ENCODE peak calls at places on chromosome 14, in eight cellular contexts. X is hepatocyte; E is tibial artery; V is cardiac muscle cell; H is fibroblast of lung; Z is HCT116; O is AG04450; G is CD4-positive, alpha-beta T cell. U is an unnamed sample.

GRCh38 chr14:37588956-37589737 is 5.9 kb downstream of the FOXA1 start:
- DNase-seq in X (no peak), E (no peak), V (no peak), H (no peak), Z (no peak), O (no peak), G (no peak), U (no peak)

GRCh38 chr14:33279865-33280264 is 341.2 kb downstream of the NPAS3 start:
- DNase-seq in X (no peak), E (no peak), V (no peak), H (no peak), Z (no peak), O (no peak), G (no peak), U (no peak)

GRCh38 chr14:86404425-86404824 is 874.5 kb downstream of the FLRT2 start:
- DNase-seq in X (no peak), E (no peak), V (no peak), H (no peak), Z (no peak), O (no peak), G (no peak), U (no peak)

GRCh38 chr14:22928237-22929103 is 706 bp downstream of the PRMT5 start:
- DNase-seq in X (no peak), E (peak; percentile 61), V (no peak), H (no peak), Z (no peak), O (no peak), G (no peak), U (no peak)

GRCh38 chr14:91067186-91067585 is 6.7 kb upstream of the RPS6KA5 start:
- DNase-seq in X (no peak), E (no peak), V (no peak), H (no peak), Z (no peak), O (no peak), G (no peak), U (no peak)

GRCh38 chr14:105491366-105492006 is 440 bp downstream of the TEDC1 start:
- DNase-seq in X (peak; percentile 65), E (peak; percentile 85), V (no peak), H (peak; percentile 21), Z (peak; percentile 68), O (no peak), G (peak; percentile 78), U (peak; percentile 89)

GRCh38 chr14:68884031-68885030 is 91.5 kb upstream of the ZFP36L1 start:
- DNase-seq in X (no peak), E (peak; percentile 73), V (no peak), H (peak; percentile 95), Z (peak; percentile 15), O (peak; percentile 77), G (no peak), U (peak; percentile 62)

GRCh38 chr14:23454445-23454856 is 15.1 kb upstream of the NGDN start:
- DNase-seq in X (no peak), E (no peak), V (no peak), H (no peak), Z (no peak), O (no peak), G (no peak), U (peak; percentile 20)

GRCh38 chr14:70567791-70568190 is 32.7 kb downstream of the MED6 start:
- DNase-seq in X (peak; percentile 28), E (no peak), V (peak; percentile 36), H (peak; percentile 20), Z (peak; percentile 28), O (peak; percentile 1), G (no peak), U (peak; percentile 11)

GRCh38 chr14:96706893-96707292 is 90.3 kb upstream of the VRK1 start:
- DNase-seq in X (no peak), E (no peak), V (no peak), H (no peak), Z (no peak), O (no peak), G (no peak), U (no peak)

GRCh38 chr14:93906341-93907329 is 20.5 kb upstream of the FAM181A start:
- DNase-seq in X (peak; percentile 75), E (peak; percentile 74), V (peak; percentile 75), H (peak; percentile 13), Z (peak; percentile 63), O (no peak), G (peak; percentile 13), U (peak; percentile 83)

GRCh38 chr14:80427101-80427500 is 215.8 kb upstream of the DIO2 start:
- DNase-seq in X (no peak), E (no peak), V (no peak), H (peak; percentile 75), Z (no peak), O (no peak), G (no peak), U (no peak)

GRCh38 chr14:62253931-62254330 is 491.7 kb downstream of the SNAPC1 start:
- DNase-seq in X (peak; percentile 33), E (no peak), V (no peak), H (no peak), Z (no peak), O (no peak), G (no peak), U (no peak)

GRCh38 chr14:75454963-75455546 is 27.2 kb downstream of the JDP2 start:
- DNase-seq in X (peak; percentile 68), E (peak; percentile 84), V (peak; percentile 46), H (peak; percentile 55), Z (no peak), O (no peak), G (no peak), U (no peak)

GRCh38 chr14:75487155-75487671 is 35.1 kb upstream of the BATF start:
- DNase-seq in X (no peak), E (no peak), V (no peak), H (no peak), Z (no peak), O (no peak), G (no peak), U (peak; percentile 74)

GRCh38 chr14:39085933-39086332 is 17.1 kb downstream of the SEC23A start:
- DNase-seq in X (no peak), E (no peak), V (peak; percentile 8), H (peak; percentile 53), Z (no peak), O (no peak), G (no peak), U (no peak)

DNA sequence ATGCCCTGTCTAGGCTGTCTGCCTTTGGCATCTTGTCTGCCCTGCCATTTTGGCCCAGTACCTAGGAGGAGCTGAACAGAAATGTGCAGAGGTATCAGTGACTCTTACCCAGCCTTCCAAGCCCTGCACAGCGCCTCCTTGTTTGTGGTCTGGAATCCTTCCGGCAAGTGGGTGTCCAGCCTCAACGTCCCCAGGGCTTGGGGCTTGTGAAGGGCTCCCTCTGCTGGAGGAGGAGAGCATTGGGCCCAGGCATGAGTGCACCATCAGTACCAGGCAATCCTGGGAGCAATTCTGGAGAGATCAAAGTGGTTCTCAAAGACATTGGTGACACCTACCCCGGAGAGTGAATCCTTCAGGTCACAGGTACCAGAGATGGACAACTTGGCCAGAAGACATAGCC is 2.4 kb upstream of the TCL1B start:
- DNase-seq in X (peak; percentile 34), E (no peak), V (no peak), H (no peak), Z (peak; percentile 32), O (no peak), G (no peak), U (no peak)
- TF ChIP-seq CTCF in X (peak; percentile 43), E (peak; percentile 4), V (peak; percentile 18), H (no peak), Z (peak; percentile 95), O (peak; percentile 8), G (peak; percentile 61), U (no peak)

GRCh38 chr14:58572092-58572853 is 65.5 kb upstream of the DACT1 start:
- DNase-seq in X (peak; percentile 61), E (no peak), V (peak; percentile 23), H (peak; percentile 72), Z (no peak), O (peak; percentile 47), G (no peak), U (no peak)
- H3K27ac ChIP-seq in X (peak overlapping the region; percentile 76), E (no peak overlapping the region), V (peak overlapping the region; percentile 71), H (no peak overlapping the region), Z (no peak overlapping the region), O (peak overlapping the region; percentile 53), G (peak overlapping the region; percentile 57), U (no peak overlapping the region)

DNA sequence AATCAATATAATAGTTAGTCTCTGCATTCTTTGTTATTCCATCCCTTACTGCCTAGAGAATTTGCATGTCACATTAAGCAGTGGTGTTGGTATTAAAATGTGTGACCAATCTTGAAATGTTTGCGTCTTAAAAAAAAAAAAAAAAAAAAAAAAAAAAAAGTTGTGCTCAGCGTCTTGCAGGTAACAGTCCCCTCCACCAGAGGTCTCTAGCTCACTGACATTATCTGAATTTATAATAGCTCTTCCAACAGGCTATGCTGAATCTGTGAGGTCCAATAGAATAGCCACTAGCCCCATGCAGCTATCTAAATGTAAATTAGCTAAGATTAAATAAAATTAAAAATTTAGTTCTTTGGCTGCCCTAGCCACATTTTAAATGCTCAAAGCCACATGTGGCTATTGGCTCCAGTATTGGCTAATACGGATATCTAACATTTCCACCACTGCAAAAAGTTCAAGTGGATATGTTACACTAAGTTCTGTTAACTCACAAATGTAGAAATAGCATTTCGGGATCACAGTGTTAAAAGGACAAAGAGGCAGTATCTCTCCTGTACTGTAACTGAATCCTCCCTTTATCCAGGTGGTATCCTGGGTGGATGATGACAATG is 28.7 kb downstream of the NKX2-8 start:
- DNase-seq in X (peak; percentile 72), E (no peak), V (peak; percentile 68), H (peak; percentile 42), Z (peak; percentile 41), O (peak; percentile 6), G (no peak), U (peak; percentile 55)
- TF ChIP-seq CTCF in X (peak; percentile 67), E (peak; percentile 46), V (peak; percentile 74), H (peak; percentile 72), Z (peak; percentile 72), O (peak; percentile 81), G (peak; percentile 31), U (peak; percentile 74)

GRCh38 chr14:100618763-100619320 is 31.6 kb upstream of the BEGAIN start:
- DNase-seq in X (no peak), E (peak; percentile 17), V (no peak), H (no peak), Z (no peak), O (no peak), G (no peak), U (no peak)
- H3K27ac ChIP-seq in X (no peak overlapping the region), E (no peak overlapping the region), V (no peak overlapping the region), H (no peak overlapping the region), Z (no peak overlapping the region), O (no peak overlapping the region), G (no peak overlapping the region), U (no peak overlapping the region)

DNA sequence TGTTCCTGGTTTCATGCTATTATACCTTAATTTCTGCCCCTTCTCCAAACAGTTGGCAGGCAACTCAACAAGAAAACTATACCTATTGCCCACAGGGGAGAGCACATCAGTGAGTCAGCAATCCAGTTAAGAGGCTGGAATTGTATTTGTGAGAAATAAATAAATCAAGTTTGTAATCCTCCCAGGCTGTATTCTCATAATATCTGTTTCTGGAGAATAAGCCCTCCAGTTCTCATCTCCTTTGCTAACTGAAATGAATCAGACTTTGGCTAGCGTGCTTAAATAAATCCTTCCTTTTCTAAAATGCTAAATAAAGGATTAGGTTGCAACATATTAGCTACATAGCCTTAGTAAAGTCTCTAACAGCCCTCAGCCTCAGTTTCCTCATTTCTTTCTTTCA is 23.8 kb downstream of the GSTZ1 start:
- DNase-seq in X (no peak), E (no peak), V (no peak), H (no peak), Z (no peak), O (no peak), G (no peak), U (no peak)
- TF ChIP-seq CTCF in X (no peak), E (no peak), V (no peak), H (no peak), Z (no peak), O (no peak), G (no peak), U (no peak)

U was measured in RWPE1.